ENCODE peak calls at places on chromosomes 2 and 18, in six cellular contexts. V is colonic mucosa, N is uterus, W is mammary epithelial cell, R is upper lobe of left lung, S is heart left ventricle. O is an unnamed sample. For H3K4me1 and H3K27me3, the result is how much of the 10 kb centered on the place peaks cover.

GRCh38 chr2:112941753-112942653 is 31.0 kb downstream of the IL37 start:
- DNase-seq in W (peak), V (peak), R (no peak), S (peak), N (peak), O (peak)

GRCh38 chr2:164836907-164837306 is 4.7 kb downstream of the COBLL1 start:
- DNase-seq in N (no peak), S (no peak), R (no peak), W (no peak), V (no peak), O (no peak)

GRCh38 chr18:13606589-13607254 is 119.6 kb downstream of the FAM210A start:
- DNase-seq in R (no peak), N (no peak), W (no peak), S (no peak), V (no peak), O (no peak)

GRCh38 chr2:191243154-191243553 is 2.0 kb upstream of the MYO1B start:
- DNase-seq in R (no peak), W (no peak), N (no peak), V (no peak), S (no peak), O (no peak)

GRCh38 chr2:75466708-75467311 is 93.9 kb downstream of the EVA1A start:
- DNase-seq in N (no peak), V (peak), W (peak), R (no peak), S (no peak), O (no peak)

GRCh38 chr18:68172842-68173549 is 541.9 kb downstream of the TMX3 start:
- DNase-seq in W (no peak), N (no peak), V (no peak), R (no peak), S (no peak), O (no peak)

GRCh38 chr2:165793779-165794519 is at the start of gene GALNT3:
- DNase-seq in W (peak), N (peak), R (peak), S (peak), V (peak), O (peak)

GRCh38 chr2:161250864-161251436 is 57.3 kb upstream of the PSMD14 start:
- DNase-seq in N (no peak), S (no peak), W (peak), V (no peak), R (no peak), O (no peak)

GRCh38 chr2:137172162-137172561 is 406.8 kb downstream of the THSD7B start:
- DNase-seq in W (no peak), N (no peak), V (no peak), R (no peak), S (no peak), O (no peak)

GRCh38 chr2:102761763-102762162 is at the start of gene TMEM182:
- DNase-seq in V (no peak), W (no peak), R (no peak), N (peak), S (peak), O (peak)

GRCh38 chr2:69221960-69222751 is 164.9 kb downstream of the GFPT1 start:
- DNase-seq in N (no peak), R (no peak), S (no peak), V (no peak), W (no peak), O (no peak)

GRCh38 chr18:10751711-10752110 is 225.9 kb downstream of the NAPG start:
- DNase-seq in R (peak), W (no peak), S (no peak), V (no peak), N (no peak), O (no peak)

GRCh38 chr2:8309131-8309530 is 372.7 kb upstream of the ID2 start:
- DNase-seq in R (no peak), N (no peak), V (peak), S (no peak), W (no peak), O (no peak)

GRCh38 chr18:77376043-77376732 is 126.5 kb downstream of the GALR1 start:
- DNase-seq in R (no peak), V (no peak), S (no peak), W (no peak), N (no peak), O (no peak)

GRCh38 chr2:21559354-21559753 is 435.6 kb downstream of the TDRD15 start:
- DNase-seq in V (no peak), W (no peak), N (no peak), S (no peak), R (no peak), O (no peak)

GRCh38 chr2:107775791-107776190 is 50.9 kb upstream of the RGPD4 start:
- DNase-seq in V (no peak), R (no peak), N (no peak), S (no peak), W (no peak), O (no peak)

GRCh38 chr18:48923746-48924580 is 26.8 kb downstream of the SMAD7 start:
- DNase-seq in N (no peak), R (no peak), S (no peak), V (peak), W (peak), O (no peak)

GRCh38 chr2:75801234-75801982 is 90.7 kb upstream of the GCFC2 start:
- DNase-seq in S (no peak), V (no peak), R (no peak), N (no peak), W (no peak), O (no peak)

GRCh38 chr2:233385489-233386044 is 31.3 kb downstream of the DGKD start:
- DNase-seq in S (no peak), W (no peak), N (no peak), R (peak), V (no peak), O (no peak)

GRCh38 chr2:240933966-240934700 is 28.0 kb downstream of the CROCC2 start:
- DNase-seq in N (peak), R (peak), W (no peak), S (peak), V (peak), O (no peak)

GRCh38 chr2:162888641-162889040 is 50.1 kb upstream of the KCNH7 start:
- DNase-seq in V (no peak), R (no peak), W (no peak), S (no peak), N (no peak), O (no peak)

GRCh38 chr2:234245945-234246344 is 195.4 kb downstream of the SPP2 start:
- DNase-seq in S (no peak), W (peak), N (no peak), V (no peak), R (no peak), O (no peak)

GRCh38 chr2:34549710-34550345 is 950.7 kb upstream of the FAM98A start:
- DNase-seq in S (no peak), W (peak), V (no peak), R (no peak), N (no peak), O (no peak)

GRCh38 chr2:109098921-109099273 is 30.1 kb upstream of the SH3RF3 start:
- DNase-seq in N (no peak), S (no peak), V (no peak), R (no peak), W (no peak), O (no peak)
- H3K4me1 ChIP-seq in N (under half), S (under half), V (under half), R (under half), W (under half), O (under half)

GRCh38 chr2:19686439-19686838 is 215.3 kb downstream of the TTC32 start:
- DNase-seq in R (no peak), N (no peak), W (no peak), S (no peak), V (no peak), O (no peak)
- H3K27me3 ChIP-seq in R (under half), N (under half), W (under half), S (under half), V (under half), O (under half)

GRCh38 chr2:199583676-199584075 is 125.9 kb upstream of the SATB2 start:
- DNase-seq in S (no peak), V (no peak), R (no peak), W (no peak), N (no peak), O (no peak)

GRCh38 chr2:199581504-199581903 is 123.8 kb upstream of the SATB2 start:
- DNase-seq in S (no peak), W (no peak), R (no peak), V (no peak), N (no peak), O (no peak)

DNA sequence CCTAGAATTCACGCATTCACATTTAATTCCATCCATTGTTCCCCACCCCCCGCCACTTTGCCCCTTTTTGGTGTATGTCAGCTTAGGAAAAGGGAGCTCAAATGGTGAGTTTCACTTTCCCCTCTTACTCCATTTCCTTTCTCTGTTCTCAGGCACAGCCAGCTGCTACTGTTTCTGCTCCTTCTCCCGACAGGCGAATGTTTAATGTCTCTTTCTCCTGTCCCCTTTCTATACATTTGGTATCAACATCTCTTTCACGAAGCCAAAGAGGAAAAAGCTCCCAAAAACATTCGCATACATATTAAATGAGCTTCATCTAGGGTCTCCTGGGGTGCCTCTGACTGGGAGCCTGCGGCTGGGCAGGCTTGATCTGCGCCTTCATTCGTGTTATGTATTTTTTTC is 124.2 kb upstream of the SATB2 start:
- DNase-seq in S (no peak), V (no peak), W (no peak), N (no peak), R (no peak), O (no peak)
- H3K4me3 ChIP-seq in S (peak), V (no peak), W (no peak), N (peak), R (peak), O (peak)

DNA sequence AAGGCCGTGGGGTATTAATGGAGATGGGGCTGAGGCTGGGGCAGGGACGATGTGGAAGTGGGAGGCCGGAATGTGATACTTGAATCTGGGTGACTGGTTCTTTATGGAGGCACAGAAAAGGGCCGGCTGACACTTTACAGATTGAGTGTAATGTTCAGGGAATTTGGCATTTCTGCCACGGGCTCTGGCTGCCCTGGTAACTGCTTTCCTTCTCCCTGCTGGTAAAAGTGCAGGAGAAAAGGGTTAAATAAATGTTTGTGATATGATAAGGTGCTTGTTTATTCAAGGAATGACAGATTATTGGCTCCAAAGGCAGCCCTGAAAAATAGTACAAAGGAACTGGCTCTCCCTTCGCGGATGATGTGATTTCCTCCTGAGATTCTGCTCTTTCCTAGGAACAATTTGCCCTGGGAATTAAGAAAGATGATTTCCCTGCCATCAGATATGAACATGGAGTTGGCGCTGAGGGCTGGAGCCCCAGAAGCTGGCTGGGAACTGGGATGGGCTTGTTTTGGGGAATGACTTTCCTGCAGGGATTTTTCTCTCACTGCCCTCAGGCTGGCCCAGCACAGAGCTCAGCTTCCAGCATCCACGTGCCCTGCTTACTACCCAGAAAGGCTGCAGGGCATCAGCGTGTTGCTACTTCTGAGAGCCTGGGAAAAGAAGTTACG is 52.9 kb upstream of the CTAGE1 start:
- DNase-seq in W (no peak), V (no peak), R (no peak), N (no peak), S (no peak), O (no peak)
- H3K4me1 ChIP-seq in W (under half), V (under half), R (half or more), N (under half), S (half or more), O (under half)

DNA sequence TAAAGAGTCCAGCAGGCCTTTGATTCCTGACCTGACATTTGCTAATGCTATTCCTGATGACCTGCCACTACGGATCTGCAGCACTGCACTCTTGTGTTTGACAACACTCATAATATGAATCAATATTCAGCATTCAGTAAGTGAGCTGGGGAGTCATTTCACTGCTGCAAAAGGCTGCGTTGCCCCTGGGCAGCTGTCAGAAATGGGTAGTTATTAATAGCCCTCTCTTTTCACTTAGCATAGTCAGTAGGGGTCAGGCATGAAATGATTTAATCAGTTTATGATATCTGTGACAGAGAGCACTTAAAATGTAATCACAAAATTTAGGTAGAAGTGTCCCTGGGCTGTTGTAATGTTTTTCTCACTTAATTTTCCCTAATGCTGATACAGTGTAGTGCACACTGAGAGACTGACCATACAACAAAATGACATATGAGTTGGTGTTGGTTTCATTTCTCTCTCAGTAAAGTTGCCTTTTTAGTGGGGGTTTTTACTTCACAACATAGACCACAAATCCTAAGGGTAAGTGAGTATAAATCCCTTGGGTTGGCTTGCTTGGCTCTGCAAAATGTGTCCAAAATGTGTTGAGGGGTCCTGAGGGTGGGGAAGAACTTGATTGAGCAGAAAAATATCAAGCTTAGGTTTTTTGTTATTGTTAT is 184.9 kb downstream of the CAMKMT start:
- DNase-seq in R (no peak), V (no peak), N (no peak), W (no peak), S (no peak), O (no peak)
- H3K27me3 ChIP-seq in R (under half), V (under half), N (under half), W (under half), S (under half), O (under half)

GRCh38 chr18:57433492-57434176 is 1.5 kb upstream of the ONECUT2 start:
- DNase-seq in W (no peak), S (no peak), V (no peak), R (no peak), N (no peak), O (no peak)

GRCh38 chr18:57431512-57432080 is 3.6 kb upstream of the ONECUT2 start:
- DNase-seq in R (no peak), V (no peak), S (no peak), N (no peak), W (no peak), O (no peak)

GRCh38 chr18:57430983-57431382 is 4.2 kb upstream of the ONECUT2 start:
- DNase-seq in V (no peak), R (no peak), S (no peak), N (no peak), W (no peak), O (no peak)

GRCh38 chr18:57432765-57433400 is 2.3 kb upstream of the ONECUT2 start:
- DNase-seq in V (no peak), N (no peak), W (no peak), R (no peak), S (no peak), O (no peak)

GRCh38 chr18:57432118-57432517 is 3.1 kb upstream of the ONECUT2 start:
- DNase-seq in N (no peak), R (no peak), S (no peak), W (no peak), V (no peak), O (no peak)
- H3K4me3 ChIP-seq in N (no peak), R (no peak), S (no peak), W (no peak), V (no peak), O (no peak)